ENCODE peak calls at places on chromosomes 3 and 15, in five cellular contexts. One of them, this sample, is unnamed.

GRCh38 chr15:82688691-82689090 is 21.0 kb downstream of the AP3B2 start:
- DNase-seq in ovary: no peak
- DNase-seq in lower lobe of right lung: no peak
- DNase-seq in cardiac muscle cell: no peak
- DNase-seq in small intestine: no peak
- DNase-seq in this sample: peak; percentile 50

GRCh38 chr3:24435581-24435980 is 59.1 kb downstream of the THRB start:
- DNase-seq in ovary: no peak
- DNase-seq in lower lobe of right lung: no peak
- DNase-seq in cardiac muscle cell: no peak
- DNase-seq in small intestine: no peak
- DNase-seq in this sample: no peak

GRCh38 chr3:184261270-184262165 is at the start of gene CAMK2N2:
- DNase-seq in ovary: peak; percentile 45
- DNase-seq in lower lobe of right lung: peak; percentile 61
- DNase-seq in cardiac muscle cell: peak; percentile 62
- DNase-seq in small intestine: peak; percentile 39
- DNase-seq in this sample: peak; percentile 60

GRCh38 chr3:133568294-133569014 is 5.0 kb upstream of the CDV3 start:
- DNase-seq in ovary: no peak
- DNase-seq in lower lobe of right lung: no peak
- DNase-seq in cardiac muscle cell: peak; percentile 33
- DNase-seq in small intestine: no peak
- DNase-seq in this sample: no peak

GRCh38 chr3:51722362-51722761 is 15.5 kb downstream of the GRM2 start:
- DNase-seq in ovary: no peak
- DNase-seq in lower lobe of right lung: no peak
- DNase-seq in cardiac muscle cell: no peak
- DNase-seq in small intestine: no peak
- DNase-seq in this sample: no peak

GRCh38 chr15:89439764-89440163 is 56.6 kb downstream of the RHCG start:
- DNase-seq in ovary: no peak
- DNase-seq in lower lobe of right lung: no peak
- DNase-seq in cardiac muscle cell: no peak
- DNase-seq in small intestine: no peak
- DNase-seq in this sample: no peak

GRCh38 chr3:60053518-60054265 is 1003.9 kb upstream of the CFAP20DC start:
- DNase-seq in ovary: no peak
- DNase-seq in lower lobe of right lung: no peak
- DNase-seq in cardiac muscle cell: no peak
- DNase-seq in small intestine: no peak
- DNase-seq in this sample: no peak

GRCh38 chr3:73716418-73716817 is 91.7 kb upstream of the PDZRN3 start:
- DNase-seq in ovary: no peak
- DNase-seq in lower lobe of right lung: no peak
- DNase-seq in cardiac muscle cell: no peak
- DNase-seq in small intestine: no peak
- DNase-seq in this sample: no peak

GRCh38 chr3:19264424-19264823 is 116.1 kb downstream of the KCNH8 start:
- DNase-seq in ovary: no peak
- DNase-seq in lower lobe of right lung: no peak
- DNase-seq in cardiac muscle cell: no peak
- DNase-seq in small intestine: no peak
- DNase-seq in this sample: no peak

GRCh38 chr15:93811305-93811704 is 420.1 kb upstream of the MCTP2 start:
- DNase-seq in ovary: no peak
- DNase-seq in lower lobe of right lung: no peak
- DNase-seq in cardiac muscle cell: no peak
- DNase-seq in small intestine: no peak
- DNase-seq in this sample: no peak

GRCh38 chr15:43528542-43529007 is 11.2 kb downstream of the MAP1A start:
- DNase-seq in ovary: no peak
- DNase-seq in lower lobe of right lung: no peak
- DNase-seq in cardiac muscle cell: no peak
- DNase-seq in small intestine: no peak
- DNase-seq in this sample: no peak

GRCh38 chr15:51758645-51759044 is 7.2 kb downstream of the TMOD2 start:
- DNase-seq in ovary: peak; percentile 77
- DNase-seq in lower lobe of right lung: no peak
- DNase-seq in cardiac muscle cell: no peak
- DNase-seq in small intestine: no peak
- DNase-seq in this sample: no peak

GRCh38 chr15:57160823-57161560 is 215.3 kb upstream of the CGNL1 start:
- DNase-seq in ovary: no peak
- DNase-seq in lower lobe of right lung: no peak
- DNase-seq in cardiac muscle cell: no peak
- DNase-seq in small intestine: no peak
- DNase-seq in this sample: no peak

GRCh38 chr3:9679476-9680097 is 24.0 kb upstream of the CPNE9 start:
- DNase-seq in ovary: no peak
- DNase-seq in lower lobe of right lung: no peak
- DNase-seq in cardiac muscle cell: no peak
- DNase-seq in small intestine: no peak
- DNase-seq in this sample: no peak

GRCh38 chr3:52345521-52346110 is 29.5 kb downstream of the DNAH1 start:
- DNase-seq in ovary: no peak
- DNase-seq in lower lobe of right lung: no peak
- DNase-seq in cardiac muscle cell: no peak
- DNase-seq in small intestine: no peak
- DNase-seq in this sample: no peak

GRCh38 chr15:75733761-75734651 is 21.4 kb upstream of the CSPG4 start:
- DNase-seq in ovary: peak; percentile 54
- DNase-seq in lower lobe of right lung: peak; percentile 41
- DNase-seq in cardiac muscle cell: no peak
- DNase-seq in small intestine: no peak
- DNase-seq in this sample: peak; percentile 72

GRCh38 chr3:127158614-127159221 is 34.2 kb upstream of the PRR23E start:
- DNase-seq in ovary: peak; percentile 31
- DNase-seq in lower lobe of right lung: no peak
- DNase-seq in cardiac muscle cell: peak; percentile 83
- DNase-seq in small intestine: no peak
- DNase-seq in this sample: peak; percentile 34

GRCh38 chr3:46566040-46566631 is at the start of gene LRRC2:
- DNase-seq in ovary: peak; percentile 79
- DNase-seq in lower lobe of right lung: no peak
- DNase-seq in cardiac muscle cell: peak; percentile 52
- DNase-seq in small intestine: peak; percentile 48
- DNase-seq in this sample: peak; percentile 72

DNA sequence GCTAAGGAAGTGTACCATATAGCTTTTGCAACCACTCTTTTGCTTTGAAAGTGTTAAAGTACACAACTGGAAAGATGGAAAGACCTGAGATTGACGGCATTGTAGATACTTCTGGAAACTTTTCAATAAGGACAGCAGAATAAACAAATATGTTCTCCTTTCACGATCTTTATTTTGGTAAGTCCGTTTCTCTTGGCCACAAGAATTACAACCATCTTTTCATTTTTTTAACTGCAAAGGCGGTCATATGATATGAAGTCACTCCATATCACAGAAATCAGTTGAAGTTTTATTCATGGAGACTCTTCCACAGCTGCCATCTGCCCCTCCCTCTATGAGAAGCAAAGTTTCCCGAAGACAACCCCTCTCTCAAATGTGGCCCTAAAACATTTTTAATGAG is 303.4 kb upstream of the ICE2 start:
- DNase-seq in ovary: no peak
- DNase-seq in lower lobe of right lung: no peak
- DNase-seq in cardiac muscle cell: no peak
- DNase-seq in small intestine: no peak
- DNase-seq in this sample: no peak
- H3K4me1 ChIP-seq in ovary: no peaks in the 10 kb centered on the region
- H3K4me1 ChIP-seq in lower lobe of right lung: no peaks in the 10 kb centered on the region
- H3K4me1 ChIP-seq in cardiac muscle cell: no peaks in the 10 kb centered on the region
- H3K4me1 ChIP-seq in small intestine: no peaks in the 10 kb centered on the region
- H3K4me1 ChIP-seq in this sample: no peaks in the 10 kb centered on the region

DNA sequence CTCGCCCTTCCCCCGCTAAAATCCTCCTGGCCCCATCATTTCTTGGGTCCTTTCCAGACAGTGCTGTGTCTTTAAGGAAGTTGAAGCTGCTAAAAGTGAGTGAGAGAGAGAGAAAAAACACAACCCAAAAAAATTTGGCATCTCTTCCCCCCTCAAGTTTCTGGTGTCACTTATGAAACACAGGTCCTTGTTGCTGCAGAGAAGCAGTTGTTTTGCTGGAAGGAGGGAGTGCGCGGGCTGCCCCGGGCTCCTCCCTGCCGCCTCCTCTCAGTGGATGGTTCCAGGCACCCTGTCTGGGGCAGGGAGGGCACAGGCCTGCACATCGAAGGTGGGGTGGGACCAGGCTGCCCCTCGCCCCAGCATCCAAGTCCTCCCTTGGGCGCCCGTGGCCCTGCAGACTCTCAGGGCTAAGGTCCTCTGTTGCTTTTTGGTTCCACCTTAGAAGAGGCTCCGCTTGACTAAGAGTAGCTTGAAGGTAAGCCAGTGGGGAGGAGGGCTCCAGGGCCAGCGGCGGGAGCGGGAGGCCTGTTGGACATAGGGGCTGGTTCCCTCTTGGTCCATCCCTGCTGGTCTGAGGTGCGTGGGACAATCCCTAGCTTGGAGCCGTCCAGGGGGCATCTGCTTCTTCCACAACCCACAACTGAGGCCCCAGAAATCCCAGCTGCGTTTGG is at the start of gene ISLR:
- DNase-seq in ovary: peak; percentile 78
- DNase-seq in lower lobe of right lung: peak; percentile 27
- DNase-seq in cardiac muscle cell: no peak
- DNase-seq in small intestine: no peak
- DNase-seq in this sample: no peak
- H3K4me3 ChIP-seq in ovary: peak within 1 kb of the TSS; percentile 46
- H3K4me3 ChIP-seq in lower lobe of right lung: peak within 1 kb of the TSS; percentile 47
- H3K4me3 ChIP-seq in cardiac muscle cell: no peak within 1 kb of the TSS
- H3K4me3 ChIP-seq in small intestine: no peak within 1 kb of the TSS
- H3K4me3 ChIP-seq in this sample: no peak within 1 kb of the TSS

GRCh38 chr3:115626006-115626409 is 2.7 kb downstream of the GAP43 start:
- DNase-seq in ovary: no peak
- DNase-seq in lower lobe of right lung: no peak
- DNase-seq in cardiac muscle cell: no peak
- DNase-seq in small intestine: no peak
- DNase-seq in this sample: no peak
- H3K4me1 ChIP-seq in ovary: no peaks in the 10 kb centered on the region
- H3K4me1 ChIP-seq in lower lobe of right lung: peaks cover 9% of the 10 kb centered on the region
- H3K4me1 ChIP-seq in cardiac muscle cell: peaks cover 9% of the 10 kb centered on the region
- H3K4me1 ChIP-seq in small intestine: no peaks in the 10 kb centered on the region
- H3K4me1 ChIP-seq in this sample: no peaks in the 10 kb centered on the region

GRCh38 chr15:40104296-40104864 is 4.3 kb downstream of the BMF start:
- DNase-seq in ovary: no peak
- DNase-seq in lower lobe of right lung: no peak
- DNase-seq in cardiac muscle cell: no peak
- DNase-seq in small intestine: no peak
- DNase-seq in this sample: no peak

GRCh38 chr15:40105517-40106202 is 3.0 kb downstream of the BMF start:
- DNase-seq in ovary: no peak
- DNase-seq in lower lobe of right lung: no peak
- DNase-seq in cardiac muscle cell: no peak
- DNase-seq in small intestine: no peak
- DNase-seq in this sample: no peak

GRCh38 chr15:40103124-40103858 is 5.4 kb downstream of the BMF start:
- DNase-seq in ovary: peak; percentile 86
- DNase-seq in lower lobe of right lung: peak; percentile 87
- DNase-seq in cardiac muscle cell: peak; percentile 73
- DNase-seq in small intestine: peak; percentile 92
- DNase-seq in this sample: peak; percentile 92

GRCh38 chr15:40104865-40105516 is 3.7 kb downstream of the BMF start:
- DNase-seq in ovary: peak; percentile 96
- DNase-seq in lower lobe of right lung: peak; percentile 93
- DNase-seq in cardiac muscle cell: peak; percentile 92
- DNase-seq in small intestine: peak; percentile 85
- DNase-seq in this sample: peak; percentile 97

DNA sequence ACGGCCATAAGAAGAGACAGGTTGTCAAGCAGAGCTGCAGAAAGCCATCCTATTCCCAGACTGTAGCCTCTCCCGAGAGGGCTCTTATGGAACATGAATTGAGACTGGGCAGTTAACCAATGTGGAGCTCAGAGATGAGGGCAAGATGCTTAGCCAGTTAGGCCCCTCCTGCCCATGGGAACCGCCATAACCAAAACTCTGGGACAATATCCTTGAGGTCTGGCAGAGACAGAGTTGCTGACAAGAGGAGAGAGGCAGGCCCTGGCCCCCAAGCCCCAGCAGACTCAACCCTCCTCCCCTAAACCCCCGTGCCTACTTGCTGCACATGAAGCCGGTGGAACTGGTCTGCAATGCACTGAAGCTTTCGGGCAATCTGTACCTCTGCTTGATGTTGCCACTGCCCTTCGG is 4.8 kb downstream of the BMF start:
- DNase-seq in ovary: no peak
- DNase-seq in lower lobe of right lung: no peak
- DNase-seq in cardiac muscle cell: no peak
- DNase-seq in small intestine: no peak
- DNase-seq in this sample: no peak
- H3K4me3 ChIP-seq in ovary: peak overlapping the region; percentile 11
- H3K4me3 ChIP-seq in lower lobe of right lung: no peak overlapping the region
- H3K4me3 ChIP-seq in cardiac muscle cell: no peak overlapping the region
- H3K4me3 ChIP-seq in small intestine: no peak overlapping the region
- H3K4me3 ChIP-seq in this sample: no peak overlapping the region

DNA sequence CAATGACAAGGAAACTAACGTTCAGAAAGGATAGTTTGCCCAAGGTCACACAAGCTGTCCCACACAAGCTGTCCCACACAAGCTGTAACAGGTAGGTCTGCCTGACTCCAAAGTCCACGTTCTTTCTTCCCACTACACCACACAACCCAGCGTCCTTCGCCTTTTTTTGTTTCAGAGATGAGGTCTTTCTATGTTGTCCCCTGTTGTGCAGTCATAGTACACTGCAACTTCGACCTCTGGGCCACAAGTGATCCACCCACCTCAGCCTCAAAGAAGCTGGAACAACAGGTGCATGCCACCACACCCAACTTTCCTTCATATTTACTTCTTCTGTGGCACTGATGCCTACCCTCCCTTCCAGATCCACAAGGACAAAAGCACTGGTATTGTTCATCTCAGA is 21.4 kb downstream of the MB21D2 start:
- DNase-seq in ovary: no peak
- DNase-seq in lower lobe of right lung: no peak
- DNase-seq in cardiac muscle cell: no peak
- DNase-seq in small intestine: peak; percentile 79
- DNase-seq in this sample: no peak
- H3K4me1 ChIP-seq in ovary: no peaks in the 10 kb centered on the region
- H3K4me1 ChIP-seq in lower lobe of right lung: peaks cover 15% of the 10 kb centered on the region
- H3K4me1 ChIP-seq in cardiac muscle cell: no peaks in the 10 kb centered on the region
- H3K4me1 ChIP-seq in small intestine: peaks cover 15% of the 10 kb centered on the region
- H3K4me1 ChIP-seq in this sample: no peaks in the 10 kb centered on the region

GRCh38 chr3:64444619-64445317 is 219.5 kb upstream of the PRICKLE2 start:
- DNase-seq in ovary: peak; percentile 45
- DNase-seq in lower lobe of right lung: no peak
- DNase-seq in cardiac muscle cell: no peak
- DNase-seq in small intestine: no peak
- DNase-seq in this sample: peak; percentile 72
- H3K4me3 ChIP-seq in ovary: peak overlapping the region; percentile 38
- H3K4me3 ChIP-seq in lower lobe of right lung: peak overlapping the region; percentile 69
- H3K4me3 ChIP-seq in cardiac muscle cell: peak overlapping the region; percentile 63
- H3K4me3 ChIP-seq in small intestine: peak overlapping the region; percentile 2
- H3K4me3 ChIP-seq in this sample: peak overlapping the region; percentile 46